ENCODE peak calls at places on chromosomes 4 and X, in nine cellular contexts. Y is mammary epithelial cell, L is SK-N-SH, G is cardiac muscle cell, E is ascending aorta, R is lower lobe of right lung, K is HCT116, J is pancreas, I is A673. D is an unnamed sample. For H3K4me1, the result is how much of the 10 kb centered on the place peaks cover.

GRCh38 chr4:87092389-87093141 is 127.9 kb downstream of the KLHL8 start:
- DNase-seq in K (peak), G (peak), R (peak), I (peak), J (peak), E (peak), Y (peak), L (peak), D (peak)

GRCh38 chrX:154596290-154596929 is 11.5 kb downstream of the CTAG1A start:
- DNase-seq in Y (peak), E (peak), L (no peak), J (peak), I (peak), R (no peak), G (peak), K (no peak), D (peak)

GRCh38 chr4:15368906-15369305 is 58.9 kb upstream of the C1QTNF7 start:
- DNase-seq in E (no peak), Y (peak), I (peak), L (no peak), R (no peak), J (no peak), G (peak), K (no peak), D (no peak)

GRCh38 chr4:156146581-156146980 is 192.9 kb upstream of the CTSO start:
- DNase-seq in K (no peak), J (no peak), E (no peak), Y (no peak), L (no peak), G (no peak), I (no peak), R (no peak), D (no peak)

GRCh38 chr4:7151668-7152227 is 40.6 kb upstream of the SORCS2 start:
- DNase-seq in L (peak), J (no peak), K (no peak), I (no peak), R (peak), Y (no peak), G (no peak), E (no peak), D (no peak)

GRCh38 chrX:154091678-154092077 is 5.8 kb downstream of the MECP2 start:
- DNase-seq in R (peak), I (no peak), E (no peak), K (no peak), Y (no peak), J (no peak), L (no peak), G (no peak), D (no peak)

GRCh38 chrX:150032742-150033141 is 94.5 kb upstream of the EOLA2 start:
- DNase-seq in E (no peak), L (no peak), Y (peak), R (no peak), I (peak), G (peak), K (no peak), J (no peak), D (peak)

GRCh38 chrX:12610079-12610478 is 181.1 kb upstream of the PRPS2 start:
- DNase-seq in J (no peak), E (no peak), Y (peak), R (no peak), I (no peak), G (peak), L (no peak), K (no peak), D (peak)

GRCh38 chrX:71913156-71913950 is 2.7 kb downstream of the NHSL2 start:
- DNase-seq in G (no peak), Y (no peak), R (no peak), L (no peak), I (no peak), E (no peak), K (no peak), J (no peak), D (no peak)

GRCh38 chrX:84144281-84144680 is 43.7 kb downstream of the RPS6KA6 start:
- DNase-seq in L (no peak), G (no peak), J (no peak), I (no peak), K (no peak), E (no peak), Y (no peak), R (no peak), D (no peak)

GRCh38 chrX:42128587-42128986 is 205.2 kb upstream of the CASK start:
- DNase-seq in K (no peak), E (no peak), J (no peak), I (no peak), G (no peak), R (no peak), Y (no peak), L (no peak), D (no peak)

GRCh38 chrX:20066968-20067708 is 49.6 kb downstream of the MAP7D2 start:
- DNase-seq in Y (peak), E (no peak), L (peak), G (peak), J (no peak), I (peak), R (no peak), K (peak), D (peak)

GRCh38 chrX:141278306-141278705 is 36.0 kb upstream of the SPANXC start:
- DNase-seq in G (peak), R (no peak), Y (no peak), J (no peak), E (no peak), L (peak), I (peak), K (no peak), D (peak)

GRCh38 chr4:113827285-113827684 is 65.7 kb upstream of the CAMK2D start:
- DNase-seq in E (no peak), L (no peak), I (no peak), G (no peak), J (no peak), K (no peak), R (no peak), Y (no peak), D (no peak)

GRCh38 chr4:129371901-129372300 is 275.9 kb downstream of the C4orf33 start:
- DNase-seq in J (no peak), I (no peak), R (no peak), Y (no peak), E (no peak), K (no peak), G (no peak), L (no peak), D (no peak)

GRCh38 chrX:132480581-132481203 is 8.1 kb downstream of the MBNL3 start:
- DNase-seq in E (peak), G (peak), R (peak), J (no peak), I (peak), K (no peak), L (no peak), Y (peak), D (no peak)

GRCh38 chr4:4726051-4726450 is 133.4 kb upstream of the MSX1 start:
- DNase-seq in J (no peak), K (peak), I (no peak), L (no peak), E (no peak), G (no peak), Y (no peak), R (no peak), D (no peak)

GRCh38 chr4:105140684-105141490 is 5.8 kb upstream of the TET2 start:
- DNase-seq in G (peak), J (no peak), Y (no peak), K (no peak), I (peak), E (no peak), R (no peak), L (peak), D (peak)

GRCh38 chr4:106809083-106809482 is 227.0 kb downstream of the DKK2 start:
- DNase-seq in Y (peak), R (no peak), I (peak), L (peak), E (no peak), K (peak), G (peak), J (no peak), D (peak)

GRCh38 chr4:181860668-181861067 is 382.5 kb upstream of the TENM3 start:
- DNase-seq in R (no peak), E (no peak), J (no peak), L (no peak), G (no peak), I (no peak), K (no peak), Y (no peak), D (no peak)

GRCh38 chr4:3473943-3474335 is 10.8 kb downstream of the DOK7 start:
- DNase-seq in L (no peak), I (no peak), E (no peak), K (no peak), G (no peak), Y (no peak), J (peak), R (no peak), D (no peak)

GRCh38 chr4:37803348-37803973 is 23.0 kb upstream of the PGM2 start:
- DNase-seq in J (no peak), L (peak), G (peak), I (peak), R (no peak), K (no peak), E (no peak), Y (peak), D (peak)

GRCh38 chr4:15653864-15654391 is 1.2 kb downstream of the FBXL5 start:
- DNase-seq in K (no peak), G (peak), R (no peak), I (peak), Y (peak), J (no peak), E (no peak), L (peak), D (peak)

GRCh38 chrX:154359362-154360154 is 14.9 kb downstream of the FLNA start:
- DNase-seq in R (no peak), K (no peak), G (no peak), J (no peak), Y (no peak), L (no peak), I (no peak), E (no peak), D (no peak)

GRCh38 chr4:86221076-86221475 is 138.8 kb downstream of the MAPK10 start:
- DNase-seq in I (no peak), Y (no peak), L (no peak), K (no peak), G (no peak), E (no peak), J (no peak), R (no peak), D (no peak)

GRCh38 chr4:2936773-2937145 is 26.4 kb downstream of the NOP14 start:
- DNase-seq in Y (peak), K (no peak), L (no peak), R (no peak), J (peak), I (no peak), E (peak), G (peak), D (peak)

GRCh38 chr4:10123227-10124101 is 6.9 kb upstream of the WDR1 start:
- DNase-seq in K (no peak), R (no peak), L (peak), Y (no peak), E (no peak), J (no peak), I (no peak), G (peak), D (no peak)

GRCh38 chrX:19544693-19545305 is 29.5 kb upstream of the MAP3K15 start:
- DNase-seq in I (peak), Y (peak), G (peak), L (peak), K (peak), R (no peak), E (no peak), J (no peak), D (no peak)

GRCh38 chr4:183576701-183577100 is 71.8 kb downstream of the ING2 start:
- DNase-seq in L (no peak), E (no peak), K (no peak), Y (no peak), I (no peak), G (peak), J (no peak), R (no peak), D (no peak)

GRCh38 chrX:17689971-17690409 is 47.3 kb upstream of the SCML1 start:
- DNase-seq in E (no peak), G (peak), I (peak), K (peak), Y (peak), R (no peak), J (no peak), L (peak), D (no peak)

GRCh38 chr4:6887591-6888371 is 21.8 kb upstream of the TBC1D14 start:
- DNase-seq in K (no peak), I (no peak), L (no peak), Y (no peak), G (no peak), E (peak), R (no peak), J (no peak), D (no peak)

GRCh38 chr4:94225449-94225848 is 17.8 kb downstream of the SMARCAD1 start:
- DNase-seq in Y (no peak), I (no peak), R (no peak), L (no peak), E (no peak), J (no peak), G (no peak), K (no peak), D (no peak)

GRCh38 chr4:112002301-112002700 is 143.0 kb upstream of the FAM241A start:
- DNase-seq in Y (peak), K (no peak), R (no peak), G (no peak), L (no peak), I (peak), J (no peak), E (no peak), D (peak)

GRCh38 chr4:183130328-183131155 is 31.5 kb downstream of the WWC2 start:
- DNase-seq in G (peak), J (no peak), R (no peak), K (no peak), E (no peak), I (no peak), Y (peak), L (peak), D (peak)

GRCh38 chrX:137749282-137749681 is 183.4 kb downstream of the ZIC3 start:
- DNase-seq in K (no peak), I (no peak), R (no peak), Y (no peak), J (no peak), G (no peak), L (no peak), E (no peak), D (no peak)

GRCh38 chr4:53885668-53886067 is 178.7 kb downstream of the CHIC2 start:
- DNase-seq in Y (no peak), I (no peak), E (peak), G (no peak), R (no peak), J (no peak), K (no peak), L (no peak), D (no peak)

GRCh38 chrX:72498782-72499181 is 73.9 kb downstream of the HDAC8 start:
- DNase-seq in L (no peak), G (peak), E (no peak), K (no peak), J (no peak), I (peak), R (no peak), Y (no peak), D (no peak)

DNA sequence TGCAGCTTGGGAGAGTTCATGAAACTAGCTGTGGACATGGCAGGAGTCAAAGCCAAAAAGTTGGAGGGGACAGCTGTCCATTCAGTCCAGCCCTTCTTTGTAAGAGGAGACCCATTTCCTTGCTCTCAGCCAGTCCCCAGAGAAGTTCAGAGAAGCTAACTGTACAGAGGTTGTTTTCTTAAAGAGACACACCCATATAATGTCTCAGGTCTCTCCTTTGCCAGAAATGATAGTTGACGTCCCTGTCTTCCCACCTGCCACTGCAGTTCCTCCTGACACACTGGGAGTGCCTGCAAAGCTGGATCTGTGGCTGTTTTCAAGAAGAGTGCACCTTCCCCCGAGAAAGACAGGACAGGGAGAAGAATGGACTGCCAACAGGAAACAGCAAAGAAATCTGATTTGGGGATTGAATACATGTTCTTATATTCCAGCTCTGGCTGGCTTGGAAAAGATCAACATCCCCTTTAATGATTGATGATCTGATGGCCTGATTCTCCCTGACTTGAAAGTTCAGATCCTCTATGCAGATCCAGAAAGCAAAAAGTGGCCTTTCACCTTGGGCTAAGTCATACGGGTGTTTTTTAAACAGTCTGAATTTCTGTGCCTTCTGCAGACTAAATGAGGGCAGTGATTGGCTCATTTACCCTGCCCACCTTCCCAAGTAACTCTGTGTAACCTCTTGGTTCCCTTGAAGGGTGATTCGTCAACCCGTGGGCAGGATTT is 87.2 kb downstream of the MAOA start:
- DNase-seq in I (no peak), E (no peak), Y (no peak), L (no peak), J (no peak), G (no peak), R (no peak), K (no peak), D (no peak)
- H3K4me1 ChIP-seq in I (under half), E (under half), Y (under half), L (under half), J (under half), G (under half), R (under half), K (under half), D (under half)

DNA sequence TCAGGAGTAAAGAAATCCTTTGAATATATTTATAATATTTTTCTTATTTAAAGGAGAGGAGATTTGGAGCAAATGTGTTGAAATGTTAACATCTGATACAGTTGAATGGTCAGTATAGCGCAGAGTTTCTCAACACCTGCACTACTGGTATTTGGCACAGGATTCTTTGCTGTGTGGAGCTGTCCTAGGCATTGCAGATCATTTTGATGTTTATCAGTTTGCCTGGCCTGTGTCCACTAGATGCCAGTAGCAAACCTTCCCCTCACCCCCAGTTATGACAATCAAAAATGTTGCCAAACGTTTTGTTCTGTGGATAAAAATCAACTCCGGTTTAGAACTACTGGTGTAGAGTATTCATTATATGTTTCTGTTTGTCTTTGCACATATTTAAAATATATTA is 765.3 kb upstream of the SLIT2 start:
- DNase-seq in R (no peak), K (no peak), L (peak), G (no peak), E (no peak), I (peak), J (no peak), Y (no peak), D (no peak)
- TF ChIP-seq CTCF in R (no peak), K (peak), L (peak), G (no peak), E (no peak), I (peak), J (no peak), Y (no peak), D (peak)

DNA sequence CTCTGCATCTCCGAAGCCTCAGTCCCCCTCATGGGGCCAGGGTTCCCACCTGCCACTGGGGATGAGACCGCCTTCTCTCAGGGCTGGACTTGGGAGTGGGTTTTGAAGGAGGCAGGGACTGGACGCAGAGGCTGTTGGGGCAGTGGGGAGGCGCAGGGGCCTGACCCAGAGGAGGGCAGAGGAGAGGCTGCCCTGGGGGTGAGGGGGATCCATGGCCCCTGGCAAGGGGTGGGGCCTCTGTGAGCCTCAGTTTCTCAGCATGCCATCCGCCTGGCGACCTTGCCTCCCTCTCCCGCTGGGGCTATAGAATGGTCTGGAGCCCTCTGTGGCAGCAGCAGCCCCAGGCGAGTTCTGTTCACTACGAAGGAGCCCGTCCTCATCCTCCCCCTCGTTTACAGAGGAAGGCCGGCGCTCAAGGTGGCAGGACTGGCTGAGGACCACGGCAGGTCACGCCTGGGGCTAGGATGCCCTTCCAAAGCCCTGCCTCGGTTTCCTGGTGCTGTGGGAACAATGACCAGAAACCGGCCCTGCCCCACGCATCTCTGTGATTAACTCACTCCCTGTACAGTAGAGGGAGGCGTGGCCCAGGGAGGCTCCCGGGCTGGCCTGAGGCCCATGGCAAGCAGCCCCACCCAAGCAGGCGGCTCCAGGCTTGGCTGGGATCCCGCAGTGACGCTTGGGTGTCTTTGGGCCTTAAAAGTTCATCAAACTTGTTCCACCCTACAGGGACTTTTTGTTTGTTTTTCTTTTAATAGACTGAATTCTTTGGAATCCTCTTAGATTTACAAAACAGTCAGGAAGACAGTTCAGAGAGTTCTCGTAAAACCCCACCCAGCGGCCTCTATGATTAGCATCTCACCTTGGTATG is 16.0 kb upstream of the SH3TC1 start:
- DNase-seq in J (no peak), I (peak), R (peak), Y (peak), G (peak), E (peak), L (no peak), K (peak), D (peak)
- H3K27ac ChIP-seq in J (no peak), I (no peak), R (no peak), Y (peak), G (peak), E (no peak), L (no peak), K (peak), D (peak)

GRCh38 chr4:123455360-123455759 is 58.8 kb downstream of the SPRY1 start:
- DNase-seq in J (no peak), G (no peak), E (no peak), R (no peak), K (no peak), Y (no peak), I (no peak), L (no peak), D (no peak)
- H3K4me1 ChIP-seq in J (under half), G (under half), E (under half), R (under half), K (under half), Y (under half), I (under half), L (under half), D (under half)

DNA sequence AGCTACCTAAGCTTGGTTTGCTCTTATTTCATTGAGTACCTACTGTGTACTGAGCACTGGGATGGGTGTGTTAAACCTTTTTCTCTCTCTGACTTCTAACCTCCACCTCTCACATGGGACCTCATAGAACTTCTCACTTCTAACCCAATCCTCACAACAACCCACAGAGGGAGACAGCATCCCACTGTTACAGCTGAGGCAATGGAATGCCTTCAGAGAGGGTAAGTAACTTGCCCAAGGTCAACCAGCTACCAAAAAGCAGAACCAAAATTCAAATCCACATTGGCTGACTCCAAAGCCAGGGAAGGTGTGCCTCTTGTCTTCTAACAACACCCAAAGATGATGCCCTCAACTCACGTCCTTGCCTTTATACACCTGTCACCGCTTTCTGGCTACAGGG is 5.4 kb downstream of the SEL1L3 start:
- DNase-seq in G (peak), E (no peak), I (peak), K (no peak), Y (no peak), R (no peak), L (no peak), J (no peak), D (no peak)
- TF ChIP-seq CTCF in G (no peak), E (no peak), I (peak), K (peak), Y (no peak), R (no peak), L (no peak), J (no peak), D (peak)